ENCODE peak calls at places on chromosomes 7 and 10, in seven cellular contexts. V is GM04504, Y is cardiac muscle cell, G is OCI-M1, R is hypothalamus, M is brain pericyte, O is NCI-H187 treated with DMSO at 0.1 percent for 48 hours. N is an unnamed sample.

GRCh38 chr7:51316262-51316665 is 345 bp downstream of the COBL start:
- DNase-seq in G (no peak), Y (no peak), O (no peak), R (no peak), V (no peak), M (no peak), N (peak)

GRCh38 chr10:34523017-34523767 is 291.9 kb downstream of the PARD3 start:
- DNase-seq in G (no peak), R (no peak), M (no peak), Y (no peak), V (no peak), O (no peak), N (no peak)

GRCh38 chr7:111986601-111987000 is 219.6 kb downstream of the DOCK4 start:
- DNase-seq in O (no peak), R (no peak), V (no peak), G (no peak), Y (no peak), M (no peak), N (no peak)

GRCh38 chr7:4700577-4701235 is 18.6 kb downstream of the FOXK1 start:
- DNase-seq in M (peak), O (no peak), Y (peak), R (no peak), V (no peak), G (no peak), N (no peak)

GRCh38 chr7:115471891-115472290 is 550.0 kb downstream of the MDFIC start:
- DNase-seq in O (no peak), R (no peak), G (no peak), Y (peak), M (no peak), V (no peak), N (no peak)

GRCh38 chr7:73885975-73886798 is 25.2 kb downstream of the TMEM270 start:
- DNase-seq in R (no peak), O (no peak), Y (peak), G (peak), V (peak), M (no peak), N (no peak)

GRCh38 chr7:72325561-72325960 is 86.6 kb downstream of the CALN1 start:
- DNase-seq in G (no peak), M (no peak), Y (no peak), O (no peak), V (no peak), R (no peak), N (no peak)

GRCh38 chr10:100065084-100065660 is 16.5 kb downstream of the CPN1 start:
- DNase-seq in O (no peak), G (no peak), R (no peak), V (no peak), Y (no peak), M (no peak), N (no peak)

GRCh38 chr10:44619521-44619920 is 234.6 kb upstream of the CXCL12 start:
- DNase-seq in V (no peak), R (no peak), Y (no peak), M (no peak), G (no peak), O (no peak), N (no peak)

GRCh38 chr10:45409782-45410181 is 35.8 kb downstream of the ALOX5 start:
- DNase-seq in Y (no peak), M (no peak), V (no peak), R (no peak), G (peak), O (no peak), N (no peak)

GRCh38 chr10:6838118-6838517 is 258.0 kb upstream of the PRKCQ start:
- DNase-seq in R (no peak), O (no peak), Y (no peak), V (no peak), G (peak), M (no peak), N (no peak)

GRCh38 chr10:126904807-126905686 is at the start of gene DOCK1:
- DNase-seq in M (no peak), O (no peak), V (peak), R (no peak), G (no peak), Y (peak), N (peak)

GRCh38 chr7:128940494-128941322 is 3.0 kb downstream of the IRF5 start:
- DNase-seq in R (no peak), G (peak), M (no peak), V (no peak), Y (no peak), O (no peak), N (no peak)

GRCh38 chr7:156096806-156097538 is 284.7 kb upstream of the SHH start:
- DNase-seq in G (no peak), V (no peak), R (no peak), M (no peak), O (no peak), Y (no peak), N (no peak)

GRCh38 chr10:43221419-43222293 is 45.2 kb downstream of the RASGEF1A start:
- DNase-seq in G (peak), R (no peak), Y (no peak), M (no peak), O (no peak), V (no peak), N (peak)

GRCh38 chr10:6195891-6196290 is 6.8 kb upstream of the PFKFB3 start:
- DNase-seq in Y (peak), O (no peak), G (peak), M (no peak), V (no peak), R (no peak), N (no peak)

GRCh38 chr10:88227342-88228018 is 355.6 kb downstream of the RNLS start:
- DNase-seq in O (no peak), Y (peak), M (peak), G (peak), V (no peak), R (no peak), N (no peak)

GRCh38 chr7:229184-229964 is 37.0 kb downstream of the FAM20C start:
- DNase-seq in V (peak), O (no peak), M (peak), G (no peak), R (no peak), Y (peak), N (no peak)

GRCh38 chr7:22251284-22251683 is 105.7 kb downstream of the RAPGEF5 start:
- DNase-seq in Y (no peak), O (no peak), G (no peak), M (no peak), V (no peak), R (no peak), N (no peak)

GRCh38 chr10:72334196-72334831 is 20.4 kb downstream of the DNAJB12 start:
- DNase-seq in G (no peak), Y (peak), M (no peak), V (no peak), R (peak), O (peak), N (no peak)

GRCh38 chr7:28782362-28782761 is 175.8 kb downstream of the TRIL start:
- DNase-seq in V (no peak), R (no peak), O (no peak), M (no peak), Y (no peak), G (no peak), N (no peak)

GRCh38 chr10:124117879-124118278 is 24.5 kb upstream of the CHST15 start:
- DNase-seq in V (no peak), O (no peak), Y (peak), M (no peak), R (no peak), G (peak), N (no peak)

GRCh38 chr7:146235210-146235609 is 118.6 kb downstream of the CNTNAP2 start:
- DNase-seq in R (no peak), G (no peak), O (no peak), M (no peak), V (no peak), Y (no peak), N (no peak)

GRCh38 chr7:123154231-123154860 is 45.4 kb downstream of the SLC13A1 start:
- DNase-seq in V (peak), M (peak), O (peak), Y (peak), G (peak), R (peak), N (peak)

GRCh38 chr10:72328829-72329204 is 25.9 kb downstream of the DNAJB12 start:
- DNase-seq in M (no peak), V (no peak), Y (no peak), G (no peak), R (no peak), O (no peak), N (no peak)

GRCh38 chr7:8290645-8291308 is 28.8 kb upstream of the ICA1 start:
- DNase-seq in Y (no peak), O (no peak), V (no peak), R (no peak), M (no peak), G (peak), N (peak)

GRCh38 chr7:117995850-117996650 is 122.8 kb upstream of the CTTNBP2 start:
- DNase-seq in V (no peak), R (no peak), O (no peak), M (no peak), Y (no peak), G (peak), N (no peak)

GRCh38 chr10:46250898-46251856 is 35.6 kb upstream of the ANTXRL start:
- DNase-seq in M (no peak), V (no peak), G (no peak), Y (no peak), O (no peak), R (no peak), N (no peak)

GRCh38 chr10:44293842-44294241 is 91.1 kb downstream of the CXCL12 start:
- DNase-seq in G (no peak), O (no peak), R (no peak), V (no peak), Y (peak), M (peak), N (no peak)

GRCh38 chr7:153185936-153186335 is 426.4 kb downstream of the ACTR3B start:
- DNase-seq in Y (no peak), V (no peak), G (no peak), O (no peak), M (no peak), R (no peak), N (no peak)

GRCh38 chr7:1323178-1324027 is 90.7 kb downstream of the UNCX start:
- DNase-seq in G (no peak), M (no peak), Y (peak), R (no peak), O (no peak), V (no peak), N (no peak)

GRCh38 chr10:32245760-32246159 is 101.2 kb downstream of the EPC1 start:
- DNase-seq in Y (no peak), G (peak), O (no peak), M (no peak), R (no peak), V (no peak), N (no peak)

GRCh38 chr7:132116369-132116768 is 459.9 kb downstream of the PLXNA4 start:
- DNase-seq in M (no peak), V (peak), Y (no peak), O (no peak), G (no peak), R (no peak), N (no peak)

GRCh38 chr7:26153823-26154783 is 2.1 kb downstream of the NFE2L3 start:
- DNase-seq in V (no peak), O (no peak), R (no peak), G (peak), Y (peak), M (no peak), N (no peak)

GRCh38 chr10:46530249-46531186 is 25.9 kb downstream of the GPRIN2 start:
- DNase-seq in R (no peak), Y (peak), M (peak), O (no peak), G (no peak), V (peak), N (no peak)

GRCh38 chr10:43574035-43574892 is at the start of gene ZNF239:
- DNase-seq in Y (peak), V (peak), O (no peak), M (peak), R (peak), G (peak), N (no peak)

GRCh38 chr10:99523251-99523773 is 9.4 kb upstream of the NKX2-3 start:
- DNase-seq in O (no peak), G (no peak), Y (no peak), R (no peak), V (no peak), M (no peak), N (peak)

GRCh38 chr7:100390286-100391028 is 17.2 kb downstream of the PILRA start:
- DNase-seq in M (no peak), R (no peak), Y (no peak), O (no peak), V (no peak), G (no peak), N (no peak)

GRCh38 chr10:102121739-102122372 is 1.7 kb upstream of the LDB1 start:
- DNase-seq in R (no peak), O (no peak), G (no peak), M (no peak), Y (peak), V (no peak), N (no peak)